ENCODE peak calls at places on chromosome 19, in six cellular contexts. J is left lung; C is CD4-positive, alpha-beta memory T cell; F is transverse colon; N is vagina; V is cardiac muscle cell. H is an unnamed sample.

GRCh38 chr19:8615022-8615421 is 4.5 kb upstream of the ADAMTS10 start:
- DNase-seq in J (no peak), V (no peak), C (no peak), N (no peak), F (no peak), H (no peak)

GRCh38 chr19:42568006-42568405 is 26.7 kb downstream of the CEACAM8 start:
- DNase-seq in J (no peak), C (no peak), V (no peak), N (no peak), F (no peak), H (no peak)

GRCh38 chr19:21202865-21203494 is 61.1 kb downstream of the ZNF431 start:
- DNase-seq in F (no peak), V (peak; percentile 64), N (no peak), J (no peak), C (peak; percentile 41), H (no peak)

GRCh38 chr19:4062576-4063368 is 3.9 kb downstream of the ZBTB7A start:
- DNase-seq in C (no peak), N (no peak), V (no peak), J (no peak), F (peak; percentile 44), H (no peak)

GRCh38 chr19:3979289-3979673 is 6.0 kb downstream of the EEF2 start:
- DNase-seq in C (no peak), J (no peak), F (no peak), N (no peak), V (no peak), H (no peak)

GRCh38 chr19:16185925-16186234 is 670 bp downstream of the FAM32A start:
- DNase-seq in J (no peak), C (no peak), N (no peak), V (peak; percentile 73), F (no peak), H (no peak)

GRCh38 chr19:14048439-14049153 is 13.3 kb downstream of the PALM3 start:
- DNase-seq in N (no peak), C (peak; percentile 73), J (no peak), F (peak; percentile 72), V (peak; percentile 45), H (peak; percentile 83)

GRCh38 chr19:51142119-51142518 is at the start of gene SIGLEC7:
- DNase-seq in C (no peak), N (no peak), V (no peak), J (peak; percentile 73), F (peak; percentile 22), H (no peak)

GRCh38 chr19:18098891-18099622 is 1.5 kb downstream of the MAST3 start:
- DNase-seq in N (no peak), V (no peak), J (no peak), C (no peak), F (peak; percentile 60), H (peak; percentile 71)

GRCh38 chr19:3275583-3276340 is 51.3 kb downstream of the CELF5 start:
- DNase-seq in C (peak; percentile 90), V (peak; percentile 96), F (peak; percentile 91), N (no peak), J (peak; percentile 77), H (peak; percentile 90)

GRCh38 chr19:12788682-12789097 is 2.6 kb upstream of the JUNB start:
- DNase-seq in J (peak; percentile 87), C (peak; percentile 46), V (peak; percentile 73), F (peak; percentile 89), N (no peak), H (peak; percentile 91)

GRCh38 chr19:53503126-53503525 is 34.8 kb upstream of the ZNF331 start:
- DNase-seq in N (no peak), V (no peak), J (no peak), F (no peak), C (no peak), H (no peak)

GRCh38 chr19:8569066-8569761 is 8.0 kb downstream of the MYO1F start:
- DNase-seq in N (no peak), C (peak; percentile 69), F (peak; percentile 62), V (no peak), J (peak; percentile 84), H (no peak)

GRCh38 chr19:44882063-44882462 is 9.0 kb upstream of the TOMM40 start:
- DNase-seq in J (no peak), C (no peak), N (no peak), V (no peak), F (no peak), H (no peak)

GRCh38 chr19:50728084-50728737 is 5.0 kb downstream of the CLEC11A start:
- DNase-seq in N (no peak), V (peak; percentile 98), F (peak; percentile 42), C (no peak), J (peak; percentile 66), H (peak; percentile 86)

GRCh38 chr19:3551808-3552095 is 5.6 kb downstream of the MFSD12 start:
- DNase-seq in V (no peak), C (no peak), F (no peak), J (no peak), N (no peak), H (no peak)

GRCh38 chr19:21491161-21491560 is 14.2 kb upstream of the ZNF429 start:
- DNase-seq in N (no peak), C (no peak), J (no peak), V (no peak), F (no peak), H (no peak)

GRCh38 chr19:28535352-28535775 is 677.6 kb downstream of the UQCRFS1 start:
- DNase-seq in J (no peak), N (no peak), F (no peak), V (no peak), C (no peak), H (no peak)

GRCh38 chr19:35569281-35569781 is 5.9 kb upstream of the ATP4A start:
- DNase-seq in J (no peak), N (no peak), F (no peak), C (no peak), V (no peak), H (no peak)

GRCh38 chr19:49987159-49987698 is 26.3 kb upstream of the SIGLEC11 start:
- DNase-seq in J (peak; percentile 91), N (no peak), F (peak; percentile 86), V (peak; percentile 98), C (peak; percentile 81), H (peak; percentile 87)

GRCh38 chr19:54995561-54995960 is 29.4 kb downstream of the NLRP2 start:
- DNase-seq in N (no peak), F (no peak), J (no peak), C (no peak), V (no peak), H (no peak)

GRCh38 chr19:4326837-4327251 is 11.8 kb downstream of the STAP2 start:
- DNase-seq in J (no peak), N (no peak), F (no peak), C (no peak), V (peak; percentile 52), H (no peak)

GRCh38 chr19:48533770-48534169 is 18.2 kb upstream of the SULT2B1 start:
- DNase-seq in C (no peak), J (no peak), N (no peak), V (no peak), F (no peak), H (no peak)
- H3K4me3 ChIP-seq in C (no peak overlapping the region), J (no peak overlapping the region), N (no peak overlapping the region), V (no peak overlapping the region), F (no peak overlapping the region), H (no peak overlapping the region)

GRCh38 chr19:5956323-5956722 is 21.6 kb downstream of the RANBP3 start:
- DNase-seq in F (no peak), N (no peak), C (no peak), J (no peak), V (no peak), H (no peak)
- H3K4me1 ChIP-seq in F (peaks cover 94% of the 10 kb centered on the region), N (peaks cover 81% of the 10 kb centered on the region), C (peaks cover 96% of the 10 kb centered on the region), J (peaks cover 54% of the 10 kb centered on the region), V (peaks cover 94% of the 10 kb centered on the region), H (peaks cover 65% of the 10 kb centered on the region)

GRCh38 chr19:56091066-56091490 is 30.0 kb downstream of the ZNF787 start:
- DNase-seq in F (no peak), N (no peak), V (no peak), J (no peak), C (no peak), H (no peak)

GRCh38 chr19:56089344-56089743 is 31.8 kb downstream of the ZNF787 start:
- DNase-seq in J (no peak), N (no peak), F (no peak), C (no peak), V (no peak), H (no peak)

GRCh38 chr19:56094449-56094848 is 26.6 kb downstream of the ZNF787 start:
- DNase-seq in C (no peak), V (no peak), J (no peak), N (no peak), F (no peak), H (no peak)

GRCh38 chr19:56091751-56092546 is 29.1 kb downstream of the ZNF787 start:
- DNase-seq in N (no peak), J (no peak), C (no peak), F (no peak), V (no peak), H (no peak)

GRCh38 chr19:56092685-56093631 is 28.1 kb downstream of the ZNF787 start:
- DNase-seq in V (no peak), F (no peak), N (no peak), C (no peak), J (no peak), H (no peak)
- H3K4me3 ChIP-seq in V (no peak overlapping the region), F (no peak overlapping the region), N (no peak overlapping the region), C (no peak overlapping the region), J (no peak overlapping the region), H (no peak overlapping the region)

DNA sequence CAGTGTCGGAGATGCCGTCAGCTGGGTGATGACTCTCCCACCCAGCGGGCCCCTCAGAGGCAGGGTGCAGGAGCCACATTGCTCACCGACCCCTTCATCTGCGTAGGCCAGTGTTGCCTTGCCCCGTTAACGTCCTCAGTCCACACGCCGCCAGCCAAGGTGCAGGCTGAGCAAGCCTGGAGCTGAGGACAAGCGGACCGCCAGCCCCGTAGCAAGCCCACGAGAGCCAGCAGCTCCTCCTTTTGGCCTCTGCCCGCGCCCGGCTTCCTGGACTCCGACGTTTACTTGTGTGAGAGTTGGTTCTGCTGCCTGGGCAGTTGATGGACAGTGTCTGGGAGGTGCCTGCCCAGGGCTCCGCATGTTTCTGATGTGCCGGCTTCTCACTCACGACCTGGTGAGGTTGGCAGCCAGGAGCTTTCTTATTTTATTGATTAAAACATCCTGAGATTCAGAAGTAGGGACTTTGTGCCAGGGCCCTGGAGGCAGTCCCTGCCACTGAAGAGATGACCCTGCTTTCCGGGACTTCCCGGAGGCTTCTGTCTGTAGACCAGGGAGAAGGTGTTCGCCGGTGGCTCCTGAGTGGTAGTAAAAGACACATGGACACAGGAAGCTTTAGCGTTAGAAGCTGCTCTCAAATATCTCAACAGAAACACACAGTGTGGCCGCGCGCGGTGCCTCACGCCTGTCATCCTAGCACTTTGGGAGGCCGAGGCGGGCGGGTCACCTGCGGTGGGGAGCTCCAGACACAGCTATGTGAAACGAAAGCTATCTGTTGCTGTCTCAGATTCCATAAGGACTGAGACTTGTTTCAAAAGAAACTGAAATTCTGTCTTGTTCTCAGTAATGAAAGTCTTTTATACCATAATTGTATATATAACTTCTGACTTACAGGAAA is 5.9 kb downstream of the DAZAP1 start:
- DNase-seq in V (no peak), F (no peak), J (peak; percentile 32), N (no peak), C (no peak), H (no peak)
- H3K4me1 ChIP-seq in V (peaks cover 33% of the 10 kb centered on the region), F (peaks cover 77% of the 10 kb centered on the region), J (peaks cover 68% of the 10 kb centered on the region), N (peaks cover 94% of the 10 kb centered on the region), C (peaks cover 87% of the 10 kb centered on the region), H (peaks cover 89% of the 10 kb centered on the region)

DNA sequence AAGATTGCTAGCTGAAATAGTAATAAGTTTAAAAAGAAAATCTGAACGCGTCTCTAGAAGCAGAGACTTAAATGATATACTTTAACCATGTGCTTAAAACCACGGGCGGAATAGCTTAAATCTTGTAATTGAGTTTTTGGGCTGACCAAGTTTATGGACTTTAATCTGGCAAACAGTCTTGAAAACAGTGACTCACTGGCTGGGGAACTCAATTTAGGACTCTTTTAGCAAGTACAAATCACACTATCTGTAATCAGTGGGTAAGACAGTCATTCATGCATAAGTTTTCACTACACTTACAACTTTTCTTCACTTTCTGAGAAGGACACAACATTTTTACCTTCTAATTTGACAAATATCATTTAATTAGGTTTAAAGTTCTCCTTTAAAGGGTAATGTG is 26.8 kb downstream of the ZNF627 start:
- DNase-seq in V (no peak), N (no peak), J (no peak), F (no peak), C (no peak), H (no peak)
- H3K4me3 ChIP-seq in V (peak overlapping the region; percentile 22), N (peak overlapping the region; percentile 42), J (no peak overlapping the region), F (peak overlapping the region; percentile 42), C (no peak overlapping the region), H (peak overlapping the region; percentile 42)

H was measured in upper lobe of right lung.